ENCODE peak calls at places on chromosomes 11 and 22, in nine cellular contexts. One of them, this sample, is unnamed. For H3K4me1 and H3K36me3, the result is how much of the 10 kb centered on the place peaks cover.

GRCh38 chr11:10456519-10456918 is 1.5 kb downstream of the AMPD3 start:
- DNase-seq in psoas muscle: no peak
- DNase-seq in GM23248: peak
- DNase-seq in PC-9: no peak
- DNase-seq in stomach: no peak
- DNase-seq in body of pancreas: no peak
- DNase-seq in kidney: no peak
- DNase-seq in Karpas-422: peak
- DNase-seq in heart right ventricle: no peak
- DNase-seq in this sample: peak

GRCh38 chr22:40485813-40486610 is 115.6 kb downstream of the SGSM3 start:
- DNase-seq in psoas muscle: peak
- DNase-seq in GM23248: peak
- DNase-seq in PC-9: no peak
- DNase-seq in stomach: no peak
- DNase-seq in body of pancreas: no peak
- DNase-seq in kidney: no peak
- DNase-seq in Karpas-422: no peak
- DNase-seq in heart right ventricle: no peak
- DNase-seq in this sample: no peak

GRCh38 chr11:122791411-122791810 is 46.9 kb upstream of the CRTAM start:
- DNase-seq in psoas muscle: no peak
- DNase-seq in GM23248: peak
- DNase-seq in PC-9: no peak
- DNase-seq in stomach: no peak
- DNase-seq in body of pancreas: no peak
- DNase-seq in kidney: no peak
- DNase-seq in Karpas-422: no peak
- DNase-seq in heart right ventricle: no peak
- DNase-seq in this sample: no peak

GRCh38 chr11:102950622-102951081 is 4.9 kb downstream of the MMP13 start:
- DNase-seq in psoas muscle: no peak
- DNase-seq in GM23248: peak
- DNase-seq in PC-9: no peak
- DNase-seq in stomach: no peak
- DNase-seq in body of pancreas: no peak
- DNase-seq in kidney: no peak
- DNase-seq in Karpas-422: no peak
- DNase-seq in heart right ventricle: no peak
- DNase-seq in this sample: no peak

GRCh38 chr11:118524757-118525465 is 2.4 kb upstream of the TTC36 start:
- DNase-seq in psoas muscle: no peak
- DNase-seq in GM23248: no peak
- DNase-seq in PC-9: no peak
- DNase-seq in stomach: no peak
- DNase-seq in body of pancreas: no peak
- DNase-seq in kidney: no peak
- DNase-seq in Karpas-422: no peak
- DNase-seq in heart right ventricle: no peak
- DNase-seq in this sample: no peak

GRCh38 chr22:30557243-30557642 is 10.7 kb upstream of the SEC14L6 start:
- DNase-seq in psoas muscle: no peak
- DNase-seq in GM23248: no peak
- DNase-seq in PC-9: no peak
- DNase-seq in stomach: no peak
- DNase-seq in body of pancreas: no peak
- DNase-seq in kidney: no peak
- DNase-seq in Karpas-422: no peak
- DNase-seq in heart right ventricle: no peak
- DNase-seq in this sample: no peak

GRCh38 chr11:17256512-17256911 is 20.0 kb upstream of the NUCB2 start:
- DNase-seq in psoas muscle: no peak
- DNase-seq in GM23248: peak
- DNase-seq in PC-9: no peak
- DNase-seq in stomach: no peak
- DNase-seq in body of pancreas: no peak
- DNase-seq in kidney: no peak
- DNase-seq in Karpas-422: no peak
- DNase-seq in heart right ventricle: no peak
- DNase-seq in this sample: no peak

GRCh38 chr11:111427471-111427912 is 48.4 kb upstream of the POU2AF1 start:
- DNase-seq in psoas muscle: no peak
- DNase-seq in GM23248: no peak
- DNase-seq in PC-9: peak
- DNase-seq in stomach: no peak
- DNase-seq in body of pancreas: peak
- DNase-seq in kidney: no peak
- DNase-seq in Karpas-422: peak
- DNase-seq in heart right ventricle: no peak
- DNase-seq in this sample: no peak

GRCh38 chr11:19846654-19847330 is 134.2 kb downstream of the NAV2 start:
- DNase-seq in psoas muscle: no peak
- DNase-seq in GM23248: peak
- DNase-seq in PC-9: no peak
- DNase-seq in stomach: no peak
- DNase-seq in body of pancreas: no peak
- DNase-seq in kidney: no peak
- DNase-seq in Karpas-422: no peak
- DNase-seq in heart right ventricle: peak
- DNase-seq in this sample: no peak

GRCh38 chr11:75259711-75260110 is 19.1 kb downstream of the TPBGL start:
- DNase-seq in psoas muscle: no peak
- DNase-seq in GM23248: no peak
- DNase-seq in PC-9: no peak
- DNase-seq in stomach: no peak
- DNase-seq in body of pancreas: no peak
- DNase-seq in kidney: peak
- DNase-seq in Karpas-422: no peak
- DNase-seq in heart right ventricle: no peak
- DNase-seq in this sample: no peak

GRCh38 chr22:21951931-21952465 is 650 bp downstream of the PPM1F start:
- DNase-seq in psoas muscle: peak
- DNase-seq in GM23248: peak
- DNase-seq in PC-9: peak
- DNase-seq in stomach: peak
- DNase-seq in body of pancreas: peak
- DNase-seq in kidney: no peak
- DNase-seq in Karpas-422: peak
- DNase-seq in heart right ventricle: no peak
- DNase-seq in this sample: no peak

GRCh38 chr22:36067237-36067558 is 38.6 kb upstream of the RBFOX2 start:
- DNase-seq in psoas muscle: no peak
- DNase-seq in GM23248: no peak
- DNase-seq in PC-9: no peak
- DNase-seq in stomach: no peak
- DNase-seq in body of pancreas: no peak
- DNase-seq in kidney: no peak
- DNase-seq in Karpas-422: no peak
- DNase-seq in heart right ventricle: no peak
- DNase-seq in this sample: no peak

GRCh38 chr11:96472085-96472484 is 82.3 kb downstream of the JRKL start:
- DNase-seq in psoas muscle: no peak
- DNase-seq in GM23248: no peak
- DNase-seq in PC-9: no peak
- DNase-seq in stomach: no peak
- DNase-seq in body of pancreas: no peak
- DNase-seq in kidney: no peak
- DNase-seq in Karpas-422: no peak
- DNase-seq in heart right ventricle: no peak
- DNase-seq in this sample: no peak

GRCh38 chr22:34878996-34879395 is 187.0 kb upstream of the ISX start:
- DNase-seq in psoas muscle: no peak
- DNase-seq in GM23248: no peak
- DNase-seq in PC-9: no peak
- DNase-seq in stomach: no peak
- DNase-seq in body of pancreas: no peak
- DNase-seq in kidney: no peak
- DNase-seq in Karpas-422: no peak
- DNase-seq in heart right ventricle: no peak
- DNase-seq in this sample: no peak

GRCh38 chr22:43910178-43910695 is 13.4 kb upstream of the PNPLA3 start:
- DNase-seq in psoas muscle: no peak
- DNase-seq in GM23248: no peak
- DNase-seq in PC-9: no peak
- DNase-seq in stomach: no peak
- DNase-seq in body of pancreas: no peak
- DNase-seq in kidney: no peak
- DNase-seq in Karpas-422: no peak
- DNase-seq in heart right ventricle: no peak
- DNase-seq in this sample: no peak

DNA sequence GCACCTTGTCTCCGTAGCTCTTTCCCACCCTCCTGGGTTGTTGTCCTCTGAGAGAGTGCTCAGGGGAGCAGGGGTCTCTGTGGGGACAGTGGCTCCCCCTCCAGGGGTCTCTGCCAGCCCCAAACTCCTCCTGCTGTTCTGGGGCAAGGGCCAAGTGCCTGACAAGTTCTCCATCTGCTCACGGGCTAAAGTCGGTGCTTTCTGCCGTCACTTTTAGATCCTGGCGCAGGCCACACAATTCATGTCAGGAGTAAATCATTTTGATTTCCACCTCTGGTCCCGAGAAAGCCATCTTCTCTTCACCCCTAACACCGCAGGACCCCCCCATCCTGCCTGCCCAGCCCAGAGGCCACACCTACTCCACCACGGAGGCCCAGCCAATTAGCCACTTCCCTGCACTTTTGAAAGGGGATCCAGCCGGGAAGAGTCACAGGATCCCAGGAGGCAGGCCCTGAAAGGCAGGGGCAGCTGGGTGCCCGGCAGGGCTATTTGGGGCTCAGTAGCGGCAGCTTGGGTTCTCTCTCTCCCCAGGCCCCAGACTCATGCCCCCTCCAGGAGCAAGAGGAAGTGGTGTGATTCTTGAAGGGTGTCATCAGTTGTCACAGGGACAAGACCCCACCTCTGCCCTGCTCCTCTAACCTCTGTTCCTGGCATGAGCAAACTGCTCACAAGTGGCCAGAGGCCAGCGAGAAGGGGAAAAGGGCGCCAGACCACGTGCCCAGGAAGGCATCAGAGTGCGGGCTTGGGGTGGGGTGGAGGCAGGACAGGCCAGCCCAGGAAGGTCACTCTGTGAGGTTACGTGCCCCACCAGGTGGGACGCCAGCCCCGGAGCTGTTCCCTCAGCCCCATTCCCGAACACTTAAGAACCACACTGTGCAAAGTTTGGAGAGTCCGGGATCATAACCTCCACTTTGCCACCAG is 1.3 kb downstream of the MACROD1 start:
- DNase-seq in psoas muscle: peak
- DNase-seq in GM23248: peak
- DNase-seq in PC-9: peak
- DNase-seq in stomach: peak
- DNase-seq in body of pancreas: peak
- DNase-seq in kidney: no peak
- DNase-seq in Karpas-422: no peak
- DNase-seq in heart right ventricle: no peak
- DNase-seq in this sample: no peak
- H3K4me3 ChIP-seq in psoas muscle: peak
- H3K4me3 ChIP-seq in GM23248: peak
- H3K4me3 ChIP-seq in PC-9: peak
- H3K4me3 ChIP-seq in stomach: peak
- H3K4me3 ChIP-seq in body of pancreas: peak
- H3K4me3 ChIP-seq in kidney: peak
- H3K4me3 ChIP-seq in Karpas-422: no peak
- H3K4me3 ChIP-seq in heart right ventricle: peak
- H3K4me3 ChIP-seq in this sample: peak

DNA sequence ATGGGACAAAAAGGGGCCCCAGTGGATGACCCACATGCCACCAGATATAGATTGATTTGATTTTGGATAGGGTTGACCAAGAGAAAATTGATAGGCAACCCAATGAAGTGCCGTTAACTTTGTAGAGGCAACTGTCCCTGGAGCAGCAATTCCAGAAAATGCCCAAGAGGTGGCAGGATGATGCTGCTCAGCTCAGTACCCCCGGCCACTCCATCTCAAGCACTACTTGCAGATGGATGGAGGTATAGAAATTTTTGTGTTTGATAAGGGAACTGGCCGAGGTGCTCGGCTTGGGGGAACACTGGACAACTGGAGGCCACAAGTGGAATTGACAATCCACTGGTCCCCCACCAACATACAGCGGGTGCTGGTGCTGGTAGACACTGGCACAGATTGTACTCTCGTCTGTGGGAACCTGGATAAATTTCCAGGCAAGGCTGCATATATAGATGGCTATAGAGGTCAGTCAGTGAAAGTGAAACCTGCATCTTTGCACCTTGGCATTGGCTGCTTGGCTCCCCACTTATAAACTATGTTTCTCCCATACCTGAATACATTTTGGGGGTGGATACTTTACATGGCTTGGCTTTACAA is 86.3 kb downstream of the CCDC83 start:
- DNase-seq in psoas muscle: peak
- DNase-seq in GM23248: peak
- DNase-seq in PC-9: peak
- DNase-seq in stomach: peak
- DNase-seq in body of pancreas: peak
- DNase-seq in kidney: no peak
- DNase-seq in Karpas-422: peak
- DNase-seq in heart right ventricle: peak
- DNase-seq in this sample: peak
- H3K4me1 ChIP-seq in psoas muscle: under half
- H3K4me1 ChIP-seq in GM23248: under half
- H3K4me1 ChIP-seq in PC-9: under half
- H3K4me1 ChIP-seq in stomach: under half
- H3K4me1 ChIP-seq in body of pancreas: under half
- H3K4me1 ChIP-seq in kidney: under half
- H3K4me1 ChIP-seq in Karpas-422: under half
- H3K4me1 ChIP-seq in heart right ventricle: under half
- H3K4me1 ChIP-seq in this sample: under half

GRCh38 chr22:47114813-47115517 is 352.5 kb downstream of the TBC1D22A start:
- DNase-seq in psoas muscle: no peak
- DNase-seq in GM23248: no peak
- DNase-seq in PC-9: no peak
- DNase-seq in stomach: no peak
- DNase-seq in body of pancreas: no peak
- DNase-seq in kidney: no peak
- DNase-seq in Karpas-422: no peak
- DNase-seq in heart right ventricle: no peak
- DNase-seq in this sample: no peak
- H3K36me3 ChIP-seq in psoas muscle: under half
- H3K36me3 ChIP-seq in GM23248: under half
- H3K36me3 ChIP-seq in PC-9: under half
- H3K36me3 ChIP-seq in stomach: under half
- H3K36me3 ChIP-seq in body of pancreas: under half
- H3K36me3 ChIP-seq in kidney: under half
- H3K36me3 ChIP-seq in Karpas-422: under half
- H3K36me3 ChIP-seq in heart right ventricle: under half
- H3K36me3 ChIP-seq in this sample: under half

DNA sequence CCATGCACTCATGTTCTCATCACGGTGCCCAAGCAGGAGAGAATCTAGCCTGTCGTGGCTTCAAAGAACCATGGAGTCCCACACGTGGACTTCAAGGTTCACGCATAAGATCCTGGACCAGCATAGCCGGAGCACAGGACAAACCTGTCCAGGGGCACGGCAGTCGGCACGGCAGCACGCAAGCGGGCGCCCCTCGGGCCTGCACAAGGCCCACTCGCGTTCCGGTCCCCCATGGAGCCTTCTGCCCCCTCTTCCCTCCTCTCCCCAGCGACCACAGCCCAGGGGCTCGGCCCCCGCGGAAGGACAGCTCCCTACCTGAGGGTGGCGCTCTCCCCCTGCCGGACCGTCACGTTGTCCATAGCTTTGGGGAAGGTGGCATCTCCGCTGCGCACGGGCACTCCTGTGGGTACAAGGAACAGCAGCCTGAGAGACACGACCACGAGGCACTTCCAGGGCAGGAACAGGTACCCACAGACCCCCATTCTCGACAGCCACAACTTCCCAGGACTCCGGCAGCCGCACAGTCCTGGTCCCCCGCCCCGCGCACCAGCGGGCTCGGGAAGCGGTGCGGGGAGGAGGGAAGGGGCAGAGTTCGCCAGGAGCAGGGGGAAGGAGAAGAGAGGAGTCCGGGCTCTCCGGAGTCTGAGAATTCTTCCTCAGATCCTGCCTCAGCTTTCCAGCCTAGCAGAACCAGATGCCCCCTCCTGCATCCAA is 589.5 kb downstream of the OPCML start:
- DNase-seq in psoas muscle: no peak
- DNase-seq in GM23248: no peak
- DNase-seq in PC-9: no peak
- DNase-seq in stomach: no peak
- DNase-seq in body of pancreas: no peak
- DNase-seq in kidney: no peak
- DNase-seq in Karpas-422: no peak
- DNase-seq in heart right ventricle: no peak
- DNase-seq in this sample: no peak
- H3K4me3 ChIP-seq in psoas muscle: peak
- H3K4me3 ChIP-seq in GM23248: peak
- H3K4me3 ChIP-seq in PC-9: no peak
- H3K4me3 ChIP-seq in stomach: no peak
- H3K4me3 ChIP-seq in body of pancreas: no peak
- H3K4me3 ChIP-seq in kidney: peak
- H3K4me3 ChIP-seq in Karpas-422: no peak
- H3K4me3 ChIP-seq in heart right ventricle: peak
- H3K4me3 ChIP-seq in this sample: no peak